ENCODE peak calls at places on chromosome 22, in nine cellular contexts. E, T, I, M, Z, Y, G, D and C are unnamed samples.

GRCh38 chr22:30733081-30733680 is 38.5 kb downstream of the OSBP2 start:
- DNase-seq in Y (no peak), T (no peak), Z (no peak), D (peak; percentile 63), M (no peak), G (no peak), E (no peak), I (no peak), C (no peak)

GRCh38 chr22:24099661-24100060 is 81.6 kb upstream of the SUSD2 start:
- DNase-seq in Y (no peak), D (no peak), I (no peak), E (no peak), M (no peak), Z (no peak), G (no peak), T (no peak), C (no peak)

GRCh38 chr22:47304191-47304831 is 541.9 kb downstream of the TBC1D22A start:
- DNase-seq in E (no peak), T (no peak), Y (no peak), M (no peak), I (no peak), G (peak; percentile 38), D (no peak), Z (no peak), C (no peak)

GRCh38 chr22:45229181-45229580 is 11.5 kb downstream of the KIAA0930 start:
- DNase-seq in G (no peak), I (no peak), T (no peak), E (no peak), Y (no peak), M (no peak), D (no peak), Z (no peak), C (no peak)

GRCh38 chr22:24938741-24939341 is 7.7 kb downstream of the LHFPL7 start:
- DNase-seq in I (peak; percentile 55), E (peak; percentile 31), Y (no peak), D (peak; percentile 27), G (no peak), Z (peak; percentile 21), M (peak; percentile 43), T (peak; percentile 64), C (peak; percentile 74)

GRCh38 chr22:36374603-36375024 is 13.2 kb downstream of the MYH9 start:
- DNase-seq in D (peak; percentile 71), T (no peak), E (no peak), M (no peak), G (no peak), Y (no peak), Z (peak; percentile 54), I (peak; percentile 34), C (no peak)

GRCh38 chr22:37270928-37271650 is 11.2 kb upstream of the CYTH4 start:
- DNase-seq in M (no peak), Y (no peak), T (no peak), I (no peak), D (no peak), E (no peak), Z (no peak), G (no peak), C (no peak)

GRCh38 chr22:38572065-38572464 is 2.1 kb upstream of the DMC1 start:
- DNase-seq in I (no peak), M (peak; percentile 64), D (peak; percentile 54), Y (peak; percentile 19), T (peak; percentile 89), G (no peak), Z (peak; percentile 22), E (peak; percentile 23), C (peak; percentile 54)

GRCh38 chr22:20654343-20655208 is 119.3 kb upstream of the SERPIND1 start:
- DNase-seq in D (no peak), T (no peak), E (no peak), G (no peak), Y (no peak), M (no peak), I (no peak), Z (no peak), C (no peak)

GRCh38 chr22:32058656-32059280 is 15.7 kb downstream of the SLC5A1 start:
- DNase-seq in I (peak; percentile 18), Y (no peak), D (peak; percentile 6), E (no peak), T (peak; percentile 67), Z (no peak), G (no peak), M (no peak), C (no peak)

GRCh38 chr22:24178021-24178431 is 3.3 kb upstream of the SUSD2 start:
- DNase-seq in I (no peak), Y (no peak), D (no peak), M (no peak), E (no peak), Z (no peak), T (no peak), G (peak; percentile 70), C (no peak)

GRCh38 chr22:38180841-38181452 is 683 bp downstream of the PLA2G6 start:
- DNase-seq in Y (no peak), Z (peak; percentile 28), E (peak; percentile 25), T (peak; percentile 45), G (no peak), D (no peak), M (peak; percentile 64), I (peak; percentile 81), C (peak; percentile 48)

GRCh38 chr22:26038365-26038764 is 130.9 kb upstream of the SEZ6L start:
- DNase-seq in M (no peak), Y (no peak), Z (no peak), G (no peak), I (no peak), E (no peak), D (no peak), T (no peak), C (peak; percentile 14)

GRCh38 chr22:47086596-47087248 is 324.3 kb downstream of the TBC1D22A start:
- DNase-seq in G (no peak), Z (no peak), E (no peak), M (no peak), I (no peak), T (no peak), D (no peak), Y (no peak), C (no peak)

GRCh38 chr22:46754110-46754799 is 8.2 kb upstream of the TBC1D22A start:
- DNase-seq in T (peak; percentile 96), M (no peak), D (peak; percentile 99), E (no peak), Z (no peak), Y (peak; percentile 92), I (no peak), G (peak; percentile 95), C (no peak)

GRCh38 chr22:38871360-38872171 is 450 bp downstream of the CBX6 start:
- DNase-seq in D (no peak), G (peak; percentile 76), I (no peak), Y (no peak), Z (no peak), M (peak; percentile 45), T (peak; percentile 74), E (peak; percentile 37), C (no peak)

GRCh38 chr22:23035557-23036277 is 34.6 kb upstream of the GNAZ start:
- DNase-seq in G (no peak), Y (no peak), I (no peak), Z (no peak), D (no peak), T (no peak), E (peak; percentile 78), M (no peak), C (no peak)

GRCh38 chr22:38272373-38273134 is at the start of gene TMEM184B:
- DNase-seq in Z (peak; percentile 73), T (peak; percentile 90), I (no peak), M (peak; percentile 82), Y (no peak), G (peak; percentile 89), D (peak; percentile 62), E (peak; percentile 78), C (peak; percentile 70)

GRCh38 chr22:48090332-48090672 is 1327.9 kb downstream of the TBC1D22A start:
- DNase-seq in I (no peak), Z (no peak), G (no peak), Y (no peak), M (no peak), D (no peak), E (no peak), T (no peak), C (no peak)

GRCh38 chr22:31124811-31125465 is 2.2 kb downstream of the INPP5J start:
- DNase-seq in G (no peak), M (no peak), D (no peak), Z (no peak), E (no peak), Y (no peak), I (no peak), T (no peak), C (no peak)

GRCh38 chr22:27840436-27840835 is 38.9 kb upstream of the MN1 start:
- DNase-seq in M (no peak), G (no peak), D (no peak), I (no peak), T (no peak), Y (no peak), Z (no peak), E (no peak), C (no peak)

GRCh38 chr22:45254789-45255261 is 14.1 kb upstream of the KIAA0930 start:
- DNase-seq in Z (no peak), D (no peak), Y (no peak), G (no peak), I (no peak), E (no peak), M (no peak), T (no peak), C (no peak)

GRCh38 chr22:41775338-41775737 is 25.1 kb upstream of the CCDC134 start:
- DNase-seq in T (no peak), I (no peak), Y (no peak), D (no peak), E (no peak), M (no peak), G (no peak), Z (no peak), C (no peak)